ENCODE peak calls at places on chromosome 4, in nine cellular contexts. P is GM13977; A is T follicular helper cell; J is HL-60; L is central memory CD4-positive, alpha-beta T cell; G is fibroblast of pulmonary artery; K is GM03348; R is IMR-90; T is T-helper 2 cell. N is an unnamed sample.

GRCh38 chr4:26434030-26434639 is 56.1 kb downstream of the CCKAR start:
- DNase-seq in P (no peak), A (no peak), J (no peak), L (no peak), G (peak; percentile 67), K (peak; percentile 23), R (peak; percentile 36), T (no peak), N (no peak)

GRCh38 chr4:2079926-2080325 is 20.8 kb downstream of the NAT8L start:
- DNase-seq in P (no peak), A (no peak), J (no peak), L (no peak), G (no peak), K (no peak), R (no peak), T (no peak), N (no peak)

GRCh38 chr4:78517050-78517652 is 34.4 kb upstream of the ANXA3 start:
- DNase-seq in P (no peak), A (no peak), J (no peak), L (no peak), G (peak; percentile 65), K (peak; percentile 60), R (peak; percentile 43), T (no peak), N (peak; percentile 6)

GRCh38 chr4:158255727-158256324 is 45.5 kb downstream of the TMEM144 start:
- DNase-seq in P (peak; percentile 9), A (no peak), J (no peak), L (no peak), G (peak; percentile 75), K (peak; percentile 52), R (peak; percentile 70), T (no peak), N (no peak)

GRCh38 chr4:123578276-123579014 is 181.8 kb downstream of the SPRY1 start:
- DNase-seq in P (no peak), A (no peak), J (no peak), L (no peak), G (no peak), K (no peak), R (no peak), T (no peak), N (no peak)

GRCh38 chr4:11817088-11817487 is 388.4 kb upstream of the HS3ST1 start:
- DNase-seq in P (no peak), A (no peak), J (no peak), L (no peak), G (no peak), K (no peak), R (no peak), T (no peak), N (no peak)

GRCh38 chr4:153153339-153153851 is 50.8 kb upstream of the TRIM2 start:
- DNase-seq in P (peak; percentile 59), A (peak; percentile 62), J (peak; percentile 31), L (peak; percentile 80), G (no peak), K (peak; percentile 68), R (peak; percentile 7), T (peak; percentile 63), N (no peak)

GRCh38 chr4:58871509-58871908 is 1761.3 kb upstream of the IGFBP7 start:
- DNase-seq in P (no peak), A (no peak), J (no peak), L (no peak), G (no peak), K (no peak), R (no peak), T (no peak), N (no peak)

GRCh38 chr4:169594560-169595195 is 17.7 kb downstream of the NEK1 start:
- DNase-seq in P (no peak), A (no peak), J (no peak), L (no peak), G (no peak), K (no peak), R (no peak), T (no peak), N (no peak)

N was measured in GF-D8.